ENCODE peak calls at places on chromosomes 6 and 20, in seven cellular contexts. One of them, this sample, is unnamed.

GRCh38 chr20:63751471-63752271 is 12.1 kb downstream of the SLC2A4RG start:
- DNase-seq in AG09309: no peak
- DNase-seq in NCI-H1417: peak
- DNase-seq in sigmoid colon: no peak
- DNase-seq in kidney: peak
- DNase-seq in fibroblast of the aortic adventitia: no peak
- DNase-seq in A172: no peak
- DNase-seq in this sample: peak

GRCh38 chr20:37699202-37699601 is 5.4 kb downstream of the CTNNBL1 start:
- DNase-seq in fibroblast of the aortic adventitia: peak
- DNase-seq in NCI-H1417: no peak
- DNase-seq in AG09309: no peak
- DNase-seq in kidney: no peak
- DNase-seq in A172: no peak
- DNase-seq in sigmoid colon: no peak
- DNase-seq in this sample: no peak

GRCh38 chr6:139423970-139424667 is 49.7 kb upstream of the CITED2 start:
- DNase-seq in AG09309: no peak
- DNase-seq in A172: no peak
- DNase-seq in NCI-H1417: no peak
- DNase-seq in fibroblast of the aortic adventitia: no peak
- DNase-seq in sigmoid colon: no peak
- DNase-seq in kidney: no peak
- DNase-seq in this sample: no peak

GRCh38 chr6:167750956-167751358 is 75.8 kb upstream of the AFDN start:
- DNase-seq in NCI-H1417: no peak
- DNase-seq in kidney: peak
- DNase-seq in fibroblast of the aortic adventitia: no peak
- DNase-seq in AG09309: no peak
- DNase-seq in sigmoid colon: peak
- DNase-seq in A172: no peak
- DNase-seq in this sample: no peak

GRCh38 chr6:153301602-153302001 is 170.5 kb upstream of the RGS17 start:
- DNase-seq in fibroblast of the aortic adventitia: no peak
- DNase-seq in NCI-H1417: no peak
- DNase-seq in AG09309: no peak
- DNase-seq in kidney: no peak
- DNase-seq in A172: no peak
- DNase-seq in sigmoid colon: no peak
- DNase-seq in this sample: no peak

GRCh38 chr6:116476021-116476678 is 15.0 kb downstream of the CALHM6 start:
- DNase-seq in fibroblast of the aortic adventitia: no peak
- DNase-seq in AG09309: no peak
- DNase-seq in kidney: no peak
- DNase-seq in A172: no peak
- DNase-seq in NCI-H1417: no peak
- DNase-seq in sigmoid colon: no peak
- DNase-seq in this sample: no peak

GRCh38 chr6:137002505-137002904 is 42.3 kb downstream of the IL20RA start:
- DNase-seq in kidney: no peak
- DNase-seq in AG09309: no peak
- DNase-seq in fibroblast of the aortic adventitia: no peak
- DNase-seq in A172: no peak
- DNase-seq in NCI-H1417: no peak
- DNase-seq in sigmoid colon: no peak
- DNase-seq in this sample: no peak

GRCh38 chr6:27752038-27752885 is 159.9 kb downstream of the OR2B2 start:
- DNase-seq in A172: peak
- DNase-seq in sigmoid colon: peak
- DNase-seq in NCI-H1417: peak
- DNase-seq in kidney: peak
- DNase-seq in AG09309: peak
- DNase-seq in fibroblast of the aortic adventitia: peak
- DNase-seq in this sample: peak

GRCh38 chr20:63366658-63367360 is 5.7 kb upstream of the CHRNA4 start:
- DNase-seq in kidney: no peak
- DNase-seq in fibroblast of the aortic adventitia: no peak
- DNase-seq in AG09309: no peak
- DNase-seq in NCI-H1417: peak
- DNase-seq in sigmoid colon: no peak
- DNase-seq in A172: no peak
- DNase-seq in this sample: no peak

GRCh38 chr20:47124235-47124717 is 229.6 kb downstream of the EYA2 start:
- DNase-seq in sigmoid colon: no peak
- DNase-seq in NCI-H1417: no peak
- DNase-seq in fibroblast of the aortic adventitia: no peak
- DNase-seq in kidney: no peak
- DNase-seq in A172: no peak
- DNase-seq in AG09309: no peak
- DNase-seq in this sample: peak

GRCh38 chr20:63911171-63911570 is 16.2 kb downstream of the DNAJC5 start:
- DNase-seq in NCI-H1417: no peak
- DNase-seq in kidney: no peak
- DNase-seq in AG09309: no peak
- DNase-seq in fibroblast of the aortic adventitia: peak
- DNase-seq in A172: peak
- DNase-seq in sigmoid colon: no peak
- DNase-seq in this sample: no peak

GRCh38 chr20:31751126-31751525 is 12.0 kb downstream of the TPX2 start:
- DNase-seq in A172: peak
- DNase-seq in AG09309: peak
- DNase-seq in sigmoid colon: no peak
- DNase-seq in kidney: no peak
- DNase-seq in fibroblast of the aortic adventitia: peak
- DNase-seq in NCI-H1417: no peak
- DNase-seq in this sample: no peak

GRCh38 chr20:62282103-62282502 is 20.7 kb upstream of the ADRM1 start:
- DNase-seq in fibroblast of the aortic adventitia: no peak
- DNase-seq in NCI-H1417: no peak
- DNase-seq in AG09309: no peak
- DNase-seq in sigmoid colon: no peak
- DNase-seq in kidney: no peak
- DNase-seq in A172: no peak
- DNase-seq in this sample: no peak

GRCh38 chr20:60071965-60072364 is 113.7 kb downstream of the CDH26 start:
- DNase-seq in kidney: no peak
- DNase-seq in AG09309: no peak
- DNase-seq in sigmoid colon: no peak
- DNase-seq in A172: no peak
- DNase-seq in NCI-H1417: no peak
- DNase-seq in fibroblast of the aortic adventitia: peak
- DNase-seq in this sample: no peak

GRCh38 chr20:52379723-52380336 is 188.3 kb upstream of the ZFP64 start:
- DNase-seq in AG09309: no peak
- DNase-seq in sigmoid colon: no peak
- DNase-seq in kidney: no peak
- DNase-seq in fibroblast of the aortic adventitia: peak
- DNase-seq in A172: peak
- DNase-seq in NCI-H1417: peak
- DNase-seq in this sample: peak